ENCODE peak calls at places on chromosomes 4 and X, in six cellular contexts. D is fibroblast of lung, Q is tibial nerve, T is GM23338, X is HCT116, E is MM.1S. W is an unnamed sample. For H3K4me1, the result is how much of the 10 kb centered on the place peaks cover.

GRCh38 chr4:1060121-1060520 is 48.7 kb downstream of the FGFRL1 start:
- DNase-seq in D (no peak), Q (no peak), T (no peak), X (no peak), E (no peak), W (no peak)

GRCh38 chrX:1873671-1874070 is 258.8 kb downstream of the ASMT start:
- DNase-seq in D (no peak), Q (no peak), T (no peak), X (no peak), E (no peak), W (no peak)

GRCh38 chrX:105101378-105101777 is 119.1 kb downstream of the TEX13A start:
- DNase-seq in D (no peak), Q (no peak), T (no peak), X (no peak), E (no peak), W (no peak)

GRCh38 chr4:7415927-7416686 is 18.6 kb downstream of the PSAPL1 start:
- DNase-seq in D (no peak), Q (no peak), T (no peak), X (no peak), E (no peak), W (no peak)

GRCh38 chr4:6421397-6421796 is 51.0 kb downstream of the PPP2R2C start:
- DNase-seq in D (no peak), Q (no peak), T (no peak), X (no peak), E (no peak), W (no peak)

GRCh38 chr4:40888916-40889315 is 139.2 kb downstream of the NSUN7 start:
- DNase-seq in D (no peak), Q (no peak), T (no peak), X (no peak), E (no peak), W (no peak)

GRCh38 chr4:128606173-128606572 is 203.3 kb upstream of the JADE1 start:
- DNase-seq in D (peak), Q (no peak), T (no peak), X (no peak), E (no peak), W (no peak)

GRCh38 chr4:122914292-122914904 is 8.0 kb downstream of the NUDT6 start:
- DNase-seq in D (peak), Q (no peak), T (peak), X (no peak), E (peak), W (no peak)

GRCh38 chr4:48262926-48263325 is 6.7 kb downstream of the TEC start:
- DNase-seq in D (peak), Q (no peak), T (no peak), X (no peak), E (no peak), W (no peak)

GRCh38 chr4:25450491-25450901 is 73.4 kb downstream of the ANAPC4 start:
- DNase-seq in D (no peak), Q (no peak), T (no peak), X (no peak), E (no peak), W (no peak)

DNA sequence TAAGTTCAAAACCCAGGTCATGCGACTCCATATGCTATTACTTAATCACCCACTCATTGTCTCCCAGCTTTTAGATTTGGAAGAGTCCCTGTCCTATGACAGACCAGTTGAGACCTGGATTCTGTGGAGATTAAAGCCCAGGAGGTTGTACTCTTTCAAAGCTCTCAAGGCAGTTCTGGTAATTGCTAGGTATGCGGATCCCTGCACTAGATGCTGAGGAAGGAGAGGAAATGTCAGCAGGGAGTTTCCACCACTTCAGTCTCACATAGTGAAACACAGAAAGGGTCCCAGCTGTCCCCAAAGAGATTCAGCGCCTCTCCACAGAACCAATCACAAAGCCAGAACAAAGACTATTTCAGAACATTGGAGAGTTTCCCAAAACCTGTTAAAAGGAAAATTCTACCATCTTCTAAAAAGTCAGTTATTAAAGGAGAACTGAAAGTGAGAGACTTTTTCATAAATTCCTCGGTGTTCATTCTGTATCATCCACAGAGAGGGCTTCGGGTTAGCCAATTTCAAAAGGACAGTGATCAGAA is 53.4 kb downstream of the IRF2 start:
- DNase-seq in D (no peak), Q (no peak), T (peak), X (no peak), E (peak), W (no peak)
- H3K4me1 ChIP-seq in D (under half), Q (under half), T (under half), X (under half), E (half or more), W (half or more)

GRCh38 chrX:6225307-6226052 is 3.2 kb downstream of the NLGN4X start:
- DNase-seq in D (no peak), Q (no peak), T (peak), X (no peak), E (no peak), W (no peak)
- H3K4me3 ChIP-seq in D (no peak), Q (peak), T (peak), X (no peak), E (peak), W (peak)

GRCh38 chr4:38994135-38994534 is 38.1 kb downstream of the TMEM156 start:
- DNase-seq in D (no peak), Q (no peak), T (no peak), X (no peak), E (no peak), W (no peak)

GRCh38 chr4:38990241-38990640 is 42.0 kb downstream of the TMEM156 start:
- DNase-seq in D (no peak), Q (no peak), T (no peak), X (no peak), E (no peak), W (no peak)

GRCh38 chr4:38989487-38989886 is 42.7 kb downstream of the TMEM156 start:
- DNase-seq in D (no peak), Q (no peak), T (no peak), X (no peak), E (no peak), W (no peak)

GRCh38 chr4:38993683-38994082 is 38.5 kb downstream of the TMEM156 start:
- DNase-seq in D (no peak), Q (no peak), T (peak), X (peak), E (peak), W (no peak)
- TF ChIP-seq CTCF in D (no peak), Q (no peak), T (no peak), X (no peak), E (peak), W (no peak)

DNA sequence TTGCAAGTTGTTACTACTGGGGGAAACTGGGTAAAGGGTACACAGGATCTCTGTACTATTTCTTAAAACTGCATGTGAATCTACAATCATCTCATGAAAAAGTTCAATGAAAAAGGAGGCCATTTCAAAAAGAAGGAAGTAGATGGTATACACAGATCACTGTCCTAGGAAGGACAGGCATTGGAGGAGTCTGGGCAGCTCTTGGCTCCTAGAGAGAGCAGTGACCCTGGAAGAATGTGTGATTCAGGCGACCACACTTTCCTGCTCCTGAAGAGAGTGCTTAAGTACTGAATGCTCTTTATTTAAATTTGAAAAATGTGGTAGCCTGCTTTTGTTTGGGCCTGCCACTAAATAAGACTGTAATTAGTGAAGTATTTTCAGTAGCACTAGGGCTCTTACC is 318.1 kb upstream of the CASK start:
- DNase-seq in D (no peak), Q (no peak), T (peak), X (no peak), E (no peak), W (no peak)
- H3K4me1 ChIP-seq in D (under half), Q (under half), T (under half), X (under half), E (under half), W (under half)

GRCh38 chr4:172787117-172787516 is 381.5 kb upstream of the GALNT7 start:
- DNase-seq in D (no peak), Q (no peak), T (no peak), X (no peak), E (no peak), W (no peak)

GRCh38 chr4:172786039-172786792 is 382.4 kb upstream of the GALNT7 start:
- DNase-seq in D (peak), Q (no peak), T (no peak), X (no peak), E (no peak), W (no peak)

GRCh38 chr4:172785623-172786022 is 383.0 kb upstream of the GALNT7 start:
- DNase-seq in D (no peak), Q (no peak), T (no peak), X (no peak), E (no peak), W (no peak)
- H3K4me3 ChIP-seq in D (no peak), Q (no peak), T (no peak), X (no peak), E (no peak), W (no peak)

GRCh38 chr4:82851902-82852750 is 38.8 kb downstream of the SEC31A start:
- DNase-seq in D (peak), Q (no peak), T (peak), X (peak), E (peak), W (no peak)
- TF ChIP-seq CTCF in D (no peak), Q (no peak), T (peak), X (peak), E (peak), W (no peak)

W was measured in esophagus squamous epithelium.